ENCODE peak calls at places on chromosomes 6 and 20, in four cellular contexts. One of them, this sample, is unnamed.

GRCh38 chr6:33983109-33983475 is 162.8 kb downstream of the GRM4 start:
- DNase-seq in body of pancreas: peak; percentile 52
- DNase-seq in stomach: peak; percentile 63
- DNase-seq in heart left ventricle: peak; percentile 15
- DNase-seq in this sample: peak; percentile 24

GRCh38 chr6:99347804-99348203 is 1.7 kb downstream of the FAXC start:
- DNase-seq in stomach: no peak
- DNase-seq in body of pancreas: no peak
- DNase-seq in heart left ventricle: no peak
- DNase-seq in this sample: no peak

GRCh38 chr20:21006611-21007010 is 99.5 kb downstream of the LINC00237 start:
- DNase-seq in stomach: no peak
- DNase-seq in heart left ventricle: no peak
- DNase-seq in body of pancreas: no peak
- DNase-seq in this sample: no peak

GRCh38 chr6:150266963-150267685 is 101.7 kb upstream of the IYD start:
- DNase-seq in stomach: no peak
- DNase-seq in body of pancreas: no peak
- DNase-seq in heart left ventricle: no peak
- DNase-seq in this sample: no peak

GRCh38 chr20:25147716-25148115 is 47.8 kb upstream of the ENTPD6 start:
- DNase-seq in stomach: no peak
- DNase-seq in heart left ventricle: no peak
- DNase-seq in body of pancreas: no peak
- DNase-seq in this sample: no peak

GRCh38 chr6:53486679-53487078 is 58.2 kb downstream of the GCLC start:
- DNase-seq in body of pancreas: no peak
- DNase-seq in heart left ventricle: no peak
- DNase-seq in stomach: no peak
- DNase-seq in this sample: no peak

GRCh38 chr20:46523696-46524328 is 10.5 kb upstream of the ZNF334 start:
- DNase-seq in body of pancreas: no peak
- DNase-seq in stomach: no peak
- DNase-seq in heart left ventricle: no peak
- DNase-seq in this sample: no peak

GRCh38 chr20:40787922-40788321 is 98.9 kb upstream of the MAFB start:
- DNase-seq in stomach: no peak
- DNase-seq in body of pancreas: no peak
- DNase-seq in heart left ventricle: no peak
- DNase-seq in this sample: no peak

GRCh38 chr20:50654899-50655298 is 36.4 kb downstream of the RIPOR3 start:
- DNase-seq in heart left ventricle: no peak
- DNase-seq in stomach: no peak
- DNase-seq in body of pancreas: no peak
- DNase-seq in this sample: no peak

GRCh38 chr6:163943647-163944395 is 529.3 kb downstream of the QKI start:
- DNase-seq in heart left ventricle: peak; percentile 59
- DNase-seq in stomach: no peak
- DNase-seq in body of pancreas: no peak
- DNase-seq in this sample: no peak

GRCh38 chr6:32839356-32839755 is 817 bp upstream of the TAP2 start:
- DNase-seq in stomach: no peak
- DNase-seq in heart left ventricle: no peak
- DNase-seq in body of pancreas: no peak
- DNase-seq in this sample: no peak

GRCh38 chr20:2314759-2315439 is 19.1 kb downstream of the TGM3 start:
- DNase-seq in heart left ventricle: peak; percentile 54
- DNase-seq in stomach: no peak
- DNase-seq in body of pancreas: no peak
- DNase-seq in this sample: no peak

GRCh38 chr20:37584238-37584807 is 56.6 kb upstream of the BLCAP start:
- DNase-seq in stomach: no peak
- DNase-seq in body of pancreas: no peak
- DNase-seq in heart left ventricle: no peak
- DNase-seq in this sample: no peak

GRCh38 chr20:8744228-8744844 is 324.6 kb upstream of the PLCB4 start:
- DNase-seq in heart left ventricle: no peak
- DNase-seq in stomach: no peak
- DNase-seq in body of pancreas: no peak
- DNase-seq in this sample: no peak

GRCh38 chr6:142187209-142187608 is 40.1 kb downstream of the VTA1 start:
- DNase-seq in heart left ventricle: peak; percentile 20
- DNase-seq in stomach: no peak
- DNase-seq in body of pancreas: peak; percentile 44
- DNase-seq in this sample: no peak

GRCh38 chr6:32240686-32241085 is 16.8 kb upstream of the NOTCH4 start:
- DNase-seq in heart left ventricle: no peak
- DNase-seq in stomach: no peak
- DNase-seq in body of pancreas: no peak
- DNase-seq in this sample: no peak

GRCh38 chr20:58417418-58417817 is 28.4 kb downstream of the VAPB start:
- DNase-seq in body of pancreas: no peak
- DNase-seq in stomach: no peak
- DNase-seq in heart left ventricle: no peak
- DNase-seq in this sample: no peak

GRCh38 chr20:56212071-56212470 is 36.5 kb upstream of the MC3R start:
- DNase-seq in body of pancreas: no peak
- DNase-seq in stomach: no peak
- DNase-seq in heart left ventricle: no peak
- DNase-seq in this sample: no peak

GRCh38 chr6:142842423-142843261 is 102.3 kb downstream of the HIVEP2 start:
- DNase-seq in stomach: no peak
- DNase-seq in body of pancreas: no peak
- DNase-seq in heart left ventricle: no peak
- DNase-seq in this sample: no peak

GRCh38 chr20:60473240-60473639 is 515.0 kb downstream of the CDH26 start:
- DNase-seq in body of pancreas: no peak
- DNase-seq in stomach: no peak
- DNase-seq in heart left ventricle: no peak
- DNase-seq in this sample: no peak

GRCh38 chr20:20491110-20491783 is 123.3 kb downstream of the INSM1 start:
- DNase-seq in heart left ventricle: no peak
- DNase-seq in stomach: no peak
- DNase-seq in body of pancreas: no peak
- DNase-seq in this sample: no peak

GRCh38 chr20:19492937-19493336 is 265.1 kb upstream of the RIN2 start:
- DNase-seq in heart left ventricle: no peak
- DNase-seq in stomach: no peak
- DNase-seq in body of pancreas: no peak
- DNase-seq in this sample: no peak

GRCh38 chr6:70669133-70669532 is 1.4 kb downstream of the SMAP1 start:
- DNase-seq in stomach: no peak
- DNase-seq in body of pancreas: no peak
- DNase-seq in heart left ventricle: no peak
- DNase-seq in this sample: no peak

GRCh38 chr20:9400371-9401025 is 113.9 kb upstream of the LAMP5 start:
- DNase-seq in body of pancreas: no peak
- DNase-seq in stomach: no peak
- DNase-seq in heart left ventricle: no peak
- DNase-seq in this sample: no peak

GRCh38 chr6:13437597-13437996 is 49.8 kb downstream of the GFOD1 start:
- DNase-seq in stomach: no peak
- DNase-seq in heart left ventricle: no peak
- DNase-seq in body of pancreas: no peak
- DNase-seq in this sample: no peak

GRCh38 chr6:43115365-43115764 is 39.3 kb downstream of the PTK7 start:
- DNase-seq in heart left ventricle: no peak
- DNase-seq in stomach: no peak
- DNase-seq in body of pancreas: no peak
- DNase-seq in this sample: no peak

DNA sequence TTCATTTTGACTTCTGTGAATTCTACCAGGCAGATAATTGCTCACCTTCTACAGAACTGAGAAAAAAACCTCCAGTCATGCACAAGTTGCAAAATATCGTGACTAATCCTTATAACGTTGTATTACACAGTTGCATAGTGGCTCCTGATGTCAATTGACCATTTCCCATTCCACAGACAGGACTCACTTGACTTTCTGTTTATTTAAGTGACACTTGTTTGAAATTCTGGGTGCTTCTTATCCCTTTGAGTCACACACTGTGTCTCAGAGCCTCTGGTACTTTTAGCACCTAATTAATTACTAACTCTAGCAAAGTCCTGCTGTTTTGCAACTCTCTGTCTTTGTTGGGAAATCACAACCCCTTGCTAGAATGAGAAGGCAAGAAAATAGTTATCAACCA is 16.2 kb upstream of the RSPO3 start:
- DNase-seq in heart left ventricle: no peak
- DNase-seq in body of pancreas: no peak
- DNase-seq in stomach: no peak
- DNase-seq in this sample: no peak
- H3K36me3 ChIP-seq in heart left ventricle: no peaks in the 10 kb centered on the region
- H3K36me3 ChIP-seq in body of pancreas: no peaks in the 10 kb centered on the region
- H3K36me3 ChIP-seq in stomach: no peaks in the 10 kb centered on the region
- H3K36me3 ChIP-seq in this sample: no peaks in the 10 kb centered on the region

GRCh38 chr20:17968366-17969275 is at the start of the genes MGME1 and SNX5:
- DNase-seq in stomach: peak; percentile 99
- DNase-seq in heart left ventricle: peak; percentile 99
- DNase-seq in body of pancreas: peak; percentile 98
- DNase-seq in this sample: peak; percentile 99

GRCh38 chr20:17969884-17970409 is 1.1 kb downstream of the MGME1 start:
- DNase-seq in stomach: no peak
- DNase-seq in body of pancreas: no peak
- DNase-seq in heart left ventricle: peak; percentile 26
- DNase-seq in this sample: no peak

GRCh38 chr20:17966432-17967312 is 1.9 kb downstream of the SNX5 start:
- DNase-seq in body of pancreas: no peak
- DNase-seq in heart left ventricle: no peak
- DNase-seq in stomach: no peak
- DNase-seq in this sample: no peak

GRCh38 chr20:17969276-17969883 is 562 bp downstream of the MGME1 start:
- DNase-seq in body of pancreas: peak; percentile 31
- DNase-seq in heart left ventricle: peak; percentile 22
- DNase-seq in stomach: peak; percentile 52
- DNase-seq in this sample: no peak

GRCh38 chr20:17967595-17968365 is 814 bp downstream of the SNX5 start:
- DNase-seq in heart left ventricle: no peak
- DNase-seq in body of pancreas: no peak
- DNase-seq in stomach: peak; percentile 30
- DNase-seq in this sample: no peak
- TF ChIP-seq POLR2A in heart left ventricle: no peak
- TF ChIP-seq POLR2A in body of pancreas: no peak
- TF ChIP-seq POLR2A in stomach: no peak
- TF ChIP-seq POLR2A in this sample: no peak

GRCh38 chr6:112439010-112439409 is 91.9 kb downstream of the RFPL4B start:
- DNase-seq in heart left ventricle: no peak
- DNase-seq in body of pancreas: no peak
- DNase-seq in stomach: no peak
- DNase-seq in this sample: no peak

GRCh38 chr6:112434896-112435295 is 87.8 kb downstream of the RFPL4B start:
- DNase-seq in heart left ventricle: no peak
- DNase-seq in body of pancreas: no peak
- DNase-seq in stomach: no peak
- DNase-seq in this sample: no peak

GRCh38 chr6:112439416-112439815 is 92.3 kb downstream of the RFPL4B start:
- DNase-seq in body of pancreas: no peak
- DNase-seq in stomach: no peak
- DNase-seq in heart left ventricle: no peak
- DNase-seq in this sample: no peak

GRCh38 chr6:112433457-112433856 is 86.3 kb downstream of the RFPL4B start:
- DNase-seq in heart left ventricle: no peak
- DNase-seq in body of pancreas: no peak
- DNase-seq in stomach: no peak
- DNase-seq in this sample: no peak

GRCh38 chr6:112437053-112437452 is 89.9 kb downstream of the RFPL4B start:
- DNase-seq in heart left ventricle: no peak
- DNase-seq in body of pancreas: no peak
- DNase-seq in stomach: no peak
- DNase-seq in this sample: no peak
- H3K27ac ChIP-seq in heart left ventricle: no peak overlapping the region
- H3K27ac ChIP-seq in body of pancreas: no peak overlapping the region
- H3K27ac ChIP-seq in stomach: no peak overlapping the region
- H3K27ac ChIP-seq in this sample: no peak overlapping the region

GRCh38 chr20:10662661-10663458 is 10.9 kb downstream of the JAG1 start:
- DNase-seq in heart left ventricle: no peak
- DNase-seq in stomach: no peak
- DNase-seq in body of pancreas: no peak
- DNase-seq in this sample: no peak

GRCh38 chr20:10659651-10660601 is 13.9 kb downstream of the JAG1 start:
- DNase-seq in heart left ventricle: no peak
- DNase-seq in body of pancreas: no peak
- DNase-seq in stomach: no peak
- DNase-seq in this sample: peak; percentile 5

GRCh38 chr20:10661261-10661660 is 12.5 kb downstream of the JAG1 start:
- DNase-seq in stomach: no peak
- DNase-seq in body of pancreas: no peak
- DNase-seq in heart left ventricle: no peak
- DNase-seq in this sample: no peak

GRCh38 chr20:10660661-10661060 is 13.1 kb downstream of the JAG1 start:
- DNase-seq in heart left ventricle: no peak
- DNase-seq in body of pancreas: no peak
- DNase-seq in stomach: no peak
- DNase-seq in this sample: no peak

DNA sequence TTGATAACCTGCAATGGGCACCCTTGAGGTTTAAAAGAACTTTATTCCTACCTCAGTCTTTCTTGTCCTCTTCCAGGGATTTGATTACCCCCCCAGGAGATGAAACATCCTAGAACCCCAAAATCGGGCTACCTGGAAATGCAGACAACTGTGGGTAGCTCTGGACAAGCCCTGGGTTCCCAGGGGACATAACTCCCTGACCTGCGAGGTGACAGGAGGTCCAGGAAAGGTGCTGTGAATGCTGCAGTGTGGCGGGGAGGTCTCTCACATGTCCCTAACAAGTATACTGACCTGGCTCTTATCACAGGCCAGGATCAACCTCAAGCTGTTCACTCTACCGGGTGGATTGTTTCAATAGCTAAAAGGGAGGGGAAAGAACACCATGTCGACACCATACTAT is 11.6 kb downstream of the JAG1 start:
- DNase-seq in body of pancreas: no peak
- DNase-seq in stomach: no peak
- DNase-seq in heart left ventricle: no peak
- DNase-seq in this sample: no peak
- H3K36me3 ChIP-seq in body of pancreas: no peaks in the 10 kb centered on the region
- H3K36me3 ChIP-seq in stomach: peaks cover 86% of the 10 kb centered on the region
- H3K36me3 ChIP-seq in heart left ventricle: peaks cover 93% of the 10 kb centered on the region
- H3K36me3 ChIP-seq in this sample: no peaks in the 10 kb centered on the region

This sample was measured in uterus.